ENCODE peak calls at places on chromosomes 1 and 21, in four cellular contexts. M, D, U and R are unnamed samples.

GRCh38 chr1:65449214-65449823 is 28.9 kb downstream of the LEPR start:
- DNase-seq in M (no peak), D (no peak), U (no peak), R (no peak)

GRCh38 chr21:37257526-37257966 is 9.6 kb downstream of the VPS26C start:
- DNase-seq in U (peak), D (no peak), M (no peak), R (peak)

GRCh38 chr1:156689960-156690672 is 12.9 kb upstream of the NES start:
- DNase-seq in D (no peak), U (no peak), M (no peak), R (no peak)

GRCh38 chr1:95308276-95308675 is 74.3 kb downstream of the RWDD3 start:
- DNase-seq in D (no peak), M (no peak), U (no peak), R (no peak)

GRCh38 chr1:69777933-69778332 is 210.2 kb downstream of the LRRC7 start:
- DNase-seq in D (no peak), U (no peak), M (no peak), R (no peak)

GRCh38 chr1:84997667-84998600 is 1.0 kb upstream of the MCOLN2 start:
- DNase-seq in U (peak), M (no peak), D (no peak), R (no peak)

GRCh38 chr21:42523211-42523610 is 9.6 kb downstream of the SLC37A1 start:
- DNase-seq in M (no peak), U (no peak), D (no peak), R (peak)

GRCh38 chr1:166197141-166197540 is 30.3 kb upstream of the FAM78B start:
- DNase-seq in M (no peak), U (no peak), D (no peak), R (no peak)

GRCh38 chr1:223748773-223749733 is 36.7 kb downstream of the CAPN2 start:
- DNase-seq in U (peak), D (peak), M (peak), R (peak)